ENCODE peak calls at places on chromosome 10, in four cellular contexts. F is CD8-positive, alpha-beta T cell; L is tibial artery; T is lung microvascular endothelial cell. C is an unnamed sample.

GRCh38 chr10:5564537-5565204 is 39.9 kb downstream of the CALML3 start:
- DNase-seq in F (no peak), L (no peak), T (no peak), C (no peak)

GRCh38 chr10:99297033-99297432 is 32.1 kb upstream of the CNNM1 start:
- DNase-seq in F (no peak), L (no peak), T (no peak), C (no peak)

GRCh38 chr10:52443419-52444388 is 129.6 kb downstream of the DKK1 start:
- DNase-seq in F (no peak), L (no peak), T (peak), C (no peak)

GRCh38 chr10:25707976-25708671 is 225.9 kb upstream of the MYO3A start:
- DNase-seq in F (no peak), L (no peak), T (no peak), C (no peak)

GRCh38 chr10:12482586-12482985 is 133.2 kb downstream of the CAMK1D start:
- DNase-seq in F (no peak), L (no peak), T (no peak), C (peak)

GRCh38 chr10:16116404-16117304 is 256.3 kb upstream of the MINDY3 start:
- DNase-seq in F (no peak), L (no peak), T (peak), C (peak)

GRCh38 chr10:110426294-110427153 is 71.2 kb upstream of the DUSP5 start:
- DNase-seq in F (no peak), L (no peak), T (peak), C (no peak)

GRCh38 chr10:129888784-129889616 is 75.1 kb downstream of the EBF3 start:
- DNase-seq in F (peak), L (no peak), T (peak), C (peak)

GRCh38 chr10:8047452-8048280 is 6.8 kb upstream of the GATA3 start:
- DNase-seq in F (no peak), L (no peak), T (no peak), C (no peak)

GRCh38 chr10:110864662-110865140 is 7.0 kb upstream of the PDCD4 start:
- DNase-seq in F (peak), L (no peak), T (no peak), C (peak)

GRCh38 chr10:3067045-3067858 is at the start of gene PFKP:
- DNase-seq in F (peak), L (peak), T (peak), C (peak)

GRCh38 chr10:133241501-133242205 is 4.0 kb downstream of the VENTX start:
- DNase-seq in F (no peak), L (no peak), T (no peak), C (peak)

GRCh38 chr10:124035928-124036558 is 57.4 kb downstream of the CHST15 start:
- DNase-seq in F (no peak), L (no peak), T (peak), C (peak)

GRCh38 chr10:114822771-114823463 is 1.3 kb downstream of the FHIP2A start:
- DNase-seq in F (no peak), L (no peak), T (peak), C (no peak)

GRCh38 chr10:123380491-123381085 is 226.4 kb downstream of the BUB3 start:
- DNase-seq in F (no peak), L (no peak), T (peak), C (no peak)

GRCh38 chr10:67816719-67817118 is 21.3 kb downstream of the DNAJC12 start:
- DNase-seq in F (no peak), L (no peak), T (no peak), C (no peak)

GRCh38 chr10:72792288-72792687 is 100.3 kb downstream of the MCU start:
- DNase-seq in F (no peak), L (no peak), T (peak), C (no peak)

GRCh38 chr10:110311357-110311949 is 6.7 kb upstream of the SMNDC1 start:
- DNase-seq in F (peak), L (no peak), T (peak), C (peak)

GRCh38 chr10:58570307-58570723 is 57.6 kb downstream of the BICC1 start:
- DNase-seq in F (no peak), L (peak), T (no peak), C (no peak)

GRCh38 chr10:22630229-22631174 is 83.9 kb downstream of the PIP4K2A start:
- DNase-seq in F (peak), L (no peak), T (peak), C (peak)

GRCh38 chr10:132408367-132408781 is 11.4 kb downstream of the PWWP2B start:
- DNase-seq in F (no peak), L (no peak), T (no peak), C (no peak)

GRCh38 chr10:132422169-132422691 is 25.2 kb downstream of the PWWP2B start:
- DNase-seq in F (no peak), L (no peak), T (no peak), C (no peak)